ENCODE peak calls at places on chromosomes 12 and 14, in eight cellular contexts. Y is EL, F is stromal cell of bone marrow, R is WTC11, U is OCI-M1, Q is NCI-H2081, W is T-helper 2 cell, N is anterior cingulate cortex. D is an unnamed sample.

GRCh38 chr12:17810399-17810798 is 279.6 kb downstream of the RERGL start:
- DNase-seq in Y (no peak), F (no peak), R (no peak), U (no peak), Q (no peak), W (no peak), N (no peak), D (no peak)

GRCh38 chr12:81162725-81163124 is 84.8 kb downstream of the ACSS3 start:
- DNase-seq in Y (no peak), F (no peak), R (no peak), U (no peak), Q (no peak), W (no peak), N (no peak), D (no peak)

GRCh38 chr14:24632336-24632735 is 1.7 kb downstream of the GZMB start:
- DNase-seq in Y (no peak), F (no peak), R (no peak), U (no peak), Q (no peak), W (no peak), N (no peak), D (no peak)

GRCh38 chr12:42094277-42094676 is 50.4 kb downstream of the GXYLT1 start:
- DNase-seq in Y (peak), F (no peak), R (no peak), U (peak), Q (no peak), W (no peak), N (no peak), D (no peak)

GRCh38 chr14:76919811-76920571 is 93.8 kb downstream of the LRRC74A start:
- DNase-seq in Y (peak), F (no peak), R (no peak), U (no peak), Q (peak), W (no peak), N (peak), D (peak)

GRCh38 chr14:21894003-21894897 is 220.6 kb upstream of the OR4E1 start:
- DNase-seq in Y (peak), F (no peak), R (peak), U (peak), Q (no peak), W (peak), N (no peak), D (no peak)

GRCh38 chr12:133058203-133059125 is 21.2 kb downstream of the ZNF84 start:
- DNase-seq in Y (no peak), F (no peak), R (no peak), U (peak), Q (no peak), W (no peak), N (no peak), D (no peak)

GRCh38 chr12:39816671-39817185 is 197.1 kb upstream of the ABCD2 start:
- DNase-seq in Y (peak), F (no peak), R (no peak), U (no peak), Q (no peak), W (no peak), N (no peak), D (no peak)

GRCh38 chr12:52789637-52790426 is 6.1 kb downstream of the KRT3 start:
- DNase-seq in Y (no peak), F (no peak), R (peak), U (no peak), Q (no peak), W (no peak), N (no peak), D (no peak)

GRCh38 chr12:52442600-52443061 is 8.5 kb upstream of the KRT75 start:
- DNase-seq in Y (peak), F (peak), R (peak), U (no peak), Q (no peak), W (no peak), N (no peak), D (no peak)

GRCh38 chr14:26811756-26812305 is 214.0 kb upstream of the NOVA1 start:
- DNase-seq in Y (no peak), F (no peak), R (no peak), U (no peak), Q (no peak), W (no peak), N (no peak), D (peak)

GRCh38 chr12:83665755-83666154 is 979.0 kb downstream of the TMTC2 start:
- DNase-seq in Y (no peak), F (no peak), R (no peak), U (no peak), Q (no peak), W (no peak), N (no peak), D (no peak)